ENCODE peak calls at places on chromosomes 16 and 17, in six cellular contexts. One of them, this sample, is unnamed.

GRCh38 chr16:85201566-85201965 is 89.3 kb upstream of the CIBAR2 start:
- DNase-seq in GM19239: no peak
- DNase-seq in H7: no peak
- DNase-seq in Right ventricle myocardium superior: peak; percentile 30
- DNase-seq in GM12892: no peak
- DNase-seq in naive B cell: no peak
- DNase-seq in this sample: no peak

GRCh38 chr17:82152556-82153294 is 54.7 kb upstream of the FASN start:
- DNase-seq in GM12892: no peak
- DNase-seq in H7: no peak
- DNase-seq in naive B cell: no peak
- DNase-seq in Right ventricle myocardium superior: no peak
- DNase-seq in GM19239: no peak
- DNase-seq in this sample: no peak

GRCh38 chr17:80964859-80965580 is 26.6 kb upstream of the CHMP6 start:
- DNase-seq in naive B cell: no peak
- DNase-seq in H7: peak; percentile 74
- DNase-seq in GM12892: no peak
- DNase-seq in GM19239: no peak
- DNase-seq in Right ventricle myocardium superior: peak; percentile 38
- DNase-seq in this sample: no peak

GRCh38 chr17:55770220-55770870 is 19.5 kb downstream of the PCTP start:
- DNase-seq in naive B cell: no peak
- DNase-seq in GM12892: no peak
- DNase-seq in GM19239: peak; percentile 16
- DNase-seq in Right ventricle myocardium superior: no peak
- DNase-seq in H7: peak; percentile 51
- DNase-seq in this sample: peak; percentile 19

GRCh38 chr17:37478187-37478586 is 11.5 kb upstream of the DUSP14 start:
- DNase-seq in GM12892: no peak
- DNase-seq in H7: no peak
- DNase-seq in GM19239: no peak
- DNase-seq in Right ventricle myocardium superior: peak; percentile 74
- DNase-seq in naive B cell: no peak
- DNase-seq in this sample: no peak

GRCh38 chr16:13835357-13835756 is 84.6 kb upstream of the ERCC4 start:
- DNase-seq in naive B cell: no peak
- DNase-seq in GM12892: no peak
- DNase-seq in H7: no peak
- DNase-seq in GM19239: no peak
- DNase-seq in Right ventricle myocardium superior: no peak
- DNase-seq in this sample: no peak

GRCh38 chr16:23994615-23995014 is 158.8 kb downstream of the PRKCB start:
- DNase-seq in GM12892: no peak
- DNase-seq in H7: no peak
- DNase-seq in Right ventricle myocardium superior: no peak
- DNase-seq in naive B cell: no peak
- DNase-seq in GM19239: no peak
- DNase-seq in this sample: no peak

GRCh38 chr17:77163521-77164280 is 22.9 kb downstream of the SEC14L1 start:
- DNase-seq in GM12892: no peak
- DNase-seq in naive B cell: no peak
- DNase-seq in Right ventricle myocardium superior: no peak
- DNase-seq in GM19239: no peak
- DNase-seq in H7: no peak
- DNase-seq in this sample: peak; percentile 5

GRCh38 chr17:74861554-74862107 is 1.9 kb upstream of the GRIN2C start:
- DNase-seq in Right ventricle myocardium superior: no peak
- DNase-seq in GM19239: no peak
- DNase-seq in GM12892: no peak
- DNase-seq in naive B cell: no peak
- DNase-seq in H7: peak; percentile 88
- DNase-seq in this sample: no peak

GRCh38 chr17:50890675-50891516 is 24.7 kb upstream of the TOB1 start:
- DNase-seq in Right ventricle myocardium superior: peak; percentile 6
- DNase-seq in H7: no peak
- DNase-seq in GM19239: no peak
- DNase-seq in GM12892: no peak
- DNase-seq in naive B cell: no peak
- DNase-seq in this sample: no peak

GRCh38 chr17:8016632-8017424 is 14.4 kb downstream of the GUCY2D start:
- DNase-seq in GM12892: no peak
- DNase-seq in H7: peak; percentile 88
- DNase-seq in naive B cell: peak; percentile 29
- DNase-seq in Right ventricle myocardium superior: peak; percentile 64
- DNase-seq in GM19239: no peak
- DNase-seq in this sample: peak; percentile 6

GRCh38 chr17:39928868-39929651 is 1.5 kb downstream of the LRRC3C start:
- DNase-seq in Right ventricle myocardium superior: no peak
- DNase-seq in H7: no peak
- DNase-seq in GM19239: no peak
- DNase-seq in naive B cell: no peak
- DNase-seq in GM12892: no peak
- DNase-seq in this sample: no peak

GRCh38 chr17:43832168-43832975 is 574 bp downstream of the MPP3 start:
- DNase-seq in Right ventricle myocardium superior: peak; percentile 81
- DNase-seq in H7: peak; percentile 88
- DNase-seq in GM19239: no peak
- DNase-seq in GM12892: no peak
- DNase-seq in naive B cell: no peak
- DNase-seq in this sample: no peak

GRCh38 chr17:21042434-21043295 is at the start of gene USP22:
- DNase-seq in GM19239: peak; percentile 73
- DNase-seq in H7: peak; percentile 97
- DNase-seq in Right ventricle myocardium superior: no peak
- DNase-seq in naive B cell: no peak
- DNase-seq in GM12892: peak; percentile 79
- DNase-seq in this sample: peak; percentile 59

GRCh38 chr17:28363776-28364650 is 986 bp downstream of the SEBOX start:
- DNase-seq in naive B cell: no peak
- DNase-seq in GM19239: no peak
- DNase-seq in Right ventricle myocardium superior: no peak
- DNase-seq in H7: no peak
- DNase-seq in GM12892: no peak
- DNase-seq in this sample: no peak

GRCh38 chr16:83615553-83615952 is 192.2 kb upstream of the HSBP1 start:
- DNase-seq in GM12892: no peak
- DNase-seq in Right ventricle myocardium superior: no peak
- DNase-seq in GM19239: no peak
- DNase-seq in naive B cell: no peak
- DNase-seq in H7: no peak
- DNase-seq in this sample: no peak

GRCh38 chr16:66189951-66190350 is 176.5 kb upstream of the CDH5 start:
- DNase-seq in H7: no peak
- DNase-seq in Right ventricle myocardium superior: no peak
- DNase-seq in GM12892: no peak
- DNase-seq in GM19239: no peak
- DNase-seq in naive B cell: no peak
- DNase-seq in this sample: no peak

GRCh38 chr17:57475786-57476185 is 219.5 kb downstream of the MSI2 start:
- DNase-seq in GM12892: no peak
- DNase-seq in naive B cell: no peak
- DNase-seq in Right ventricle myocardium superior: no peak
- DNase-seq in GM19239: no peak
- DNase-seq in H7: no peak
- DNase-seq in this sample: no peak

GRCh38 chr16:89805136-89805905 is 11.1 kb downstream of the FANCA start:
- DNase-seq in H7: no peak
- DNase-seq in Right ventricle myocardium superior: no peak
- DNase-seq in GM12892: no peak
- DNase-seq in naive B cell: no peak
- DNase-seq in GM19239: no peak
- DNase-seq in this sample: no peak

GRCh38 chr17:34556384-34556783 is 23.0 kb upstream of the TMEM132E start:
- DNase-seq in GM19239: no peak
- DNase-seq in GM12892: no peak
- DNase-seq in naive B cell: no peak
- DNase-seq in H7: peak; percentile 79
- DNase-seq in Right ventricle myocardium superior: no peak
- DNase-seq in this sample: no peak

GRCh38 chr17:71251276-71251675 is 869.5 kb upstream of the SOX9 start:
- DNase-seq in Right ventricle myocardium superior: no peak
- DNase-seq in GM19239: no peak
- DNase-seq in naive B cell: no peak
- DNase-seq in H7: no peak
- DNase-seq in GM12892: no peak
- DNase-seq in this sample: no peak

GRCh38 chr16:12551946-12552345 is 251.7 kb downstream of the CPPED1 start:
- DNase-seq in naive B cell: no peak
- DNase-seq in H7: no peak
- DNase-seq in Right ventricle myocardium superior: no peak
- DNase-seq in GM12892: no peak
- DNase-seq in GM19239: no peak
- DNase-seq in this sample: no peak

GRCh38 chr17:39737761-39738567 is at the start of gene GRB7:
- DNase-seq in Right ventricle myocardium superior: peak; percentile 60
- DNase-seq in GM19239: no peak
- DNase-seq in H7: peak; percentile 93
- DNase-seq in naive B cell: peak; percentile 37
- DNase-seq in GM12892: no peak
- DNase-seq in this sample: no peak

GRCh38 chr16:525123-525519 is 2.4 kb upstream of the CAPN15 start:
- DNase-seq in GM19239: no peak
- DNase-seq in H7: no peak
- DNase-seq in naive B cell: no peak
- DNase-seq in GM12892: no peak
- DNase-seq in Right ventricle myocardium superior: no peak
- DNase-seq in this sample: no peak

GRCh38 chr17:60845012-60845411 is 167.4 kb downstream of the BCAS3 start:
- DNase-seq in GM19239: no peak
- DNase-seq in naive B cell: no peak
- DNase-seq in Right ventricle myocardium superior: no peak
- DNase-seq in H7: no peak
- DNase-seq in GM12892: no peak
- DNase-seq in this sample: no peak

GRCh38 chr17:2190014-2190413 is 113.6 kb downstream of the SMG6 start:
- DNase-seq in Right ventricle myocardium superior: no peak
- DNase-seq in naive B cell: no peak
- DNase-seq in H7: no peak
- DNase-seq in GM19239: no peak
- DNase-seq in GM12892: no peak
- DNase-seq in this sample: no peak

GRCh38 chr17:60335289-60335688 is 56.6 kb downstream of the USP32 start:
- DNase-seq in GM19239: no peak
- DNase-seq in GM12892: no peak
- DNase-seq in H7: no peak
- DNase-seq in Right ventricle myocardium superior: no peak
- DNase-seq in naive B cell: no peak
- DNase-seq in this sample: no peak

GRCh38 chr16:67708368-67708771 is 10.7 kb downstream of the GFOD2 start:
- DNase-seq in GM19239: no peak
- DNase-seq in H7: no peak
- DNase-seq in naive B cell: no peak
- DNase-seq in Right ventricle myocardium superior: no peak
- DNase-seq in GM12892: no peak
- DNase-seq in this sample: no peak

GRCh38 chr17:36657763-36658490 is 56.5 kb downstream of the MRM1 start:
- DNase-seq in Right ventricle myocardium superior: peak; percentile 47
- DNase-seq in GM19239: no peak
- DNase-seq in H7: peak; percentile 91
- DNase-seq in GM12892: peak; percentile 29
- DNase-seq in naive B cell: no peak
- DNase-seq in this sample: no peak

GRCh38 chr17:75512946-75513666 is 2.2 kb downstream of the CASKIN2 start:
- DNase-seq in GM12892: no peak
- DNase-seq in naive B cell: no peak
- DNase-seq in H7: no peak
- DNase-seq in Right ventricle myocardium superior: no peak
- DNase-seq in GM19239: no peak
- DNase-seq in this sample: no peak

GRCh38 chr16:5836979-5837670 is 739.5 kb upstream of the EEF2KMT start:
- DNase-seq in GM19239: no peak
- DNase-seq in H7: no peak
- DNase-seq in Right ventricle myocardium superior: no peak
- DNase-seq in GM12892: no peak
- DNase-seq in naive B cell: no peak
- DNase-seq in this sample: no peak

GRCh38 chr16:87540072-87540976 is 47.5 kb upstream of the ZCCHC14 start:
- DNase-seq in GM19239: no peak
- DNase-seq in GM12892: no peak
- DNase-seq in H7: no peak
- DNase-seq in Right ventricle myocardium superior: no peak
- DNase-seq in naive B cell: no peak
- DNase-seq in this sample: no peak

GRCh38 chr17:39899215-39899614 is 19.2 kb downstream of the GSDMB start:
- DNase-seq in Right ventricle myocardium superior: no peak
- DNase-seq in naive B cell: no peak
- DNase-seq in H7: no peak
- DNase-seq in GM12892: no peak
- DNase-seq in GM19239: no peak
- DNase-seq in this sample: no peak

GRCh38 chr17:263773-264172 is 82.3 kb upstream of the DOC2B start:
- DNase-seq in H7: no peak
- DNase-seq in naive B cell: no peak
- DNase-seq in GM12892: no peak
- DNase-seq in Right ventricle myocardium superior: no peak
- DNase-seq in GM19239: no peak
- DNase-seq in this sample: no peak

GRCh38 chr16:30771726-30772125 is 9.6 kb downstream of the RNF40 start:
- DNase-seq in H7: no peak
- DNase-seq in GM19239: no peak
- DNase-seq in Right ventricle myocardium superior: no peak
- DNase-seq in naive B cell: no peak
- DNase-seq in GM12892: no peak
- DNase-seq in this sample: no peak

GRCh38 chr17:50292465-50292864 is 18.2 kb downstream of the TMEM92 start:
- DNase-seq in H7: no peak
- DNase-seq in Right ventricle myocardium superior: no peak
- DNase-seq in GM12892: no peak
- DNase-seq in GM19239: no peak
- DNase-seq in naive B cell: no peak
- DNase-seq in this sample: no peak

GRCh38 chr17:20216154-20216815 is 207.1 kb downstream of the SPECC1 start:
- DNase-seq in naive B cell: no peak
- DNase-seq in GM12892: no peak
- DNase-seq in GM19239: no peak
- DNase-seq in Right ventricle myocardium superior: no peak
- DNase-seq in H7: no peak
- DNase-seq in this sample: no peak

GRCh38 chr17:16491703-16492612 is at the start of gene LRRC75A:
- DNase-seq in GM12892: peak; percentile 77
- DNase-seq in Right ventricle myocardium superior: peak; percentile 57
- DNase-seq in GM19239: peak; percentile 84
- DNase-seq in H7: peak; percentile 96
- DNase-seq in naive B cell: peak; percentile 31
- DNase-seq in this sample: no peak

GRCh38 chr17:44122825-44123355 is 551 bp downstream of the HDAC5 start:
- DNase-seq in GM12892: no peak
- DNase-seq in GM19239: no peak
- DNase-seq in H7: peak; percentile 65
- DNase-seq in naive B cell: no peak
- DNase-seq in Right ventricle myocardium superior: no peak
- DNase-seq in this sample: no peak

GRCh38 chr16:70476272-70477020 is 22.1 kb downstream of the FCSK start:
- DNase-seq in Right ventricle myocardium superior: no peak
- DNase-seq in GM19239: peak; percentile 99
- DNase-seq in H7: peak; percentile 51
- DNase-seq in naive B cell: no peak
- DNase-seq in GM12892: peak; percentile 96
- DNase-seq in this sample: no peak

This sample was measured in GF-D8.